ENCODE peak calls at places on chromosome 17, in ten cellular contexts. X is mesenchymal stem cell; R is CD4-positive, CD25-positive, alpha-beta regulatory T cell; Y is caudate nucleus; C is endodermal cell; M is H9; I is A673; G is effector memory CD4-positive, alpha-beta T cell; V is CD4-positive, alpha-beta T cell; Z is A549. J is an unnamed sample.

GRCh38 chr17:57948555-57949420 is 6.4 kb downstream of the CUEDC1 start:
- DNase-seq in X (peak; percentile 98), R (no peak), Y (no peak), C (peak; percentile 72), M (no peak), I (peak; percentile 77), G (no peak), V (no peak), Z (peak; percentile 98), J (no peak)

GRCh38 chr17:81331527-81332043 is 36.5 kb upstream of the SLC38A10 start:
- DNase-seq in X (no peak), R (no peak), Y (no peak), C (no peak), M (peak; percentile 37), I (no peak), G (no peak), V (no peak), Z (no peak), J (no peak)

GRCh38 chr17:8574687-8575086 is 55.8 kb downstream of the MYH10 start:
- DNase-seq in X (peak; percentile 12), R (no peak), Y (no peak), C (no peak), M (no peak), I (no peak), G (no peak), V (no peak), Z (peak; percentile 36), J (no peak)

GRCh38 chr17:50641339-50641725 is 6.7 kb downstream of the ABCC3 start:
- DNase-seq in X (no peak), R (no peak), Y (no peak), C (no peak), M (no peak), I (no peak), G (no peak), V (no peak), Z (no peak), J (no peak)

GRCh38 chr17:80284631-80285030 is 24.0 kb downstream of the RNF213 start:
- DNase-seq in X (no peak), R (no peak), Y (no peak), C (peak; percentile 87), M (peak; percentile 78), I (peak; percentile 47), G (no peak), V (no peak), Z (peak; percentile 46), J (no peak)

GRCh38 chr17:33142703-33143299 is 150.3 kb downstream of the ASIC2 start:
- DNase-seq in X (peak; percentile 37), R (no peak), Y (no peak), C (peak; percentile 90), M (peak; percentile 62), I (peak; percentile 31), G (no peak), V (no peak), Z (peak; percentile 38), J (no peak)

GRCh38 chr17:45325810-45326209 is 9.0 kb upstream of the MAP3K14 start:
- DNase-seq in X (no peak), R (no peak), Y (no peak), C (peak; percentile 34), M (peak; percentile 23), I (no peak), G (no peak), V (no peak), Z (no peak), J (no peak)

GRCh38 chr17:71987634-71988033 is 133.2 kb upstream of the SOX9 start:
- DNase-seq in X (no peak), R (no peak), Y (no peak), C (no peak), M (no peak), I (no peak), G (no peak), V (no peak), Z (no peak), J (no peak)

GRCh38 chr17:39996162-39996561 is 15.6 kb downstream of the PSMD3 start:
- DNase-seq in X (no peak), R (no peak), Y (no peak), C (no peak), M (no peak), I (no peak), G (no peak), V (no peak), Z (no peak), J (no peak)

GRCh38 chr17:39759204-39759603 is 21.5 kb downstream of the GRB7 start:
- DNase-seq in X (no peak), R (no peak), Y (no peak), C (peak; percentile 32), M (no peak), I (no peak), G (no peak), V (no peak), Z (no peak), J (no peak)

GRCh38 chr17:9021158-9021984 is at the start of gene NTN1:
- DNase-seq in X (peak; percentile 21), R (no peak), Y (no peak), C (peak; percentile 88), M (peak; percentile 63), I (peak; percentile 61), G (peak; percentile 25), V (peak; percentile 25), Z (no peak), J (no peak)

GRCh38 chr17:63798572-63799113 is 24.7 kb downstream of the DDX42 start:
- DNase-seq in X (no peak), R (no peak), Y (no peak), C (no peak), M (no peak), I (no peak), G (no peak), V (no peak), Z (no peak), J (no peak)

GRCh38 chr17:28575126-28575795 is 1.4 kb downstream of the ALDOC start:
- DNase-seq in X (no peak), R (no peak), Y (peak; percentile 68), C (peak; percentile 69), M (no peak), I (no peak), G (no peak), V (no peak), Z (no peak), J (no peak)

GRCh38 chr17:4900231-4901107 is 1.1 kb downstream of the C17orf107 start:
- DNase-seq in X (no peak), R (peak; percentile 81), Y (no peak), C (peak; percentile 97), M (peak; percentile 94), I (no peak), G (peak; percentile 62), V (peak; percentile 35), Z (no peak), J (no peak)

GRCh38 chr17:4901648-4902344 is 1.1 kb downstream of the CHRNE start:
- DNase-seq in X (no peak), R (no peak), Y (no peak), C (peak; percentile 51), M (peak; percentile 52), I (no peak), G (no peak), V (no peak), Z (no peak), J (peak; percentile 38)

GRCh38 chr17:4903051-4903818 is at the start of gene CHRNE:
- DNase-seq in X (peak; percentile 81), R (peak; percentile 73), Y (peak; percentile 65), C (peak; percentile 97), M (peak; percentile 94), I (peak; percentile 84), G (peak; percentile 72), V (peak; percentile 69), Z (peak; percentile 89), J (no peak)

GRCh38 chr17:4901108-4901647 is 1.7 kb downstream of the CHRNE start:
- DNase-seq in X (no peak), R (no peak), Y (no peak), C (no peak), M (no peak), I (no peak), G (no peak), V (no peak), Z (no peak), J (no peak)

DNA sequence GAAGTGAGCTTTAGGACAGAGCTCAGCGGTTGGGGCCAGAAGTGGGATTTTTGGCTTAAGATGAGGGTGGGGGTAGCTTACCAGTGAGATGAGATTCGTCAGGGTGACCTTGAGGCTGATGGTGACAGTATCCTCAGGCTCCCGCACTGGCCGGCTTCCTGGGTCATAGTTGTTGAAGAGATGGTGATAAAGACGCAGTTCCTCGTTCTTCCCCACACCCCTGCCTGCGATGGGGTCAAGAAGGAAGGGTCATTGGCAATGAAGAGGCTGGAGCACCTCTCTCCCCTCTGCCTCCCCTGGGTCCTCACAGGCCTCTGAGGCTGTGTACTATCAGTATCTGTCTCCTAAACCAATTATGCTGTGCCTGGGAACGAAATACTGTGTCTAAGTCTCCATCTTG is 358 bp downstream of the CHRNE start:
- DNase-seq in X (no peak), R (no peak), Y (no peak), C (no peak), M (no peak), I (no peak), G (no peak), V (no peak), Z (no peak), J (no peak)
- H3K27ac ChIP-seq in X (no peak overlapping the region), R (no peak overlapping the region), Y (peak overlapping the region; percentile 82), C (no peak overlapping the region), M (no peak overlapping the region), I (no peak overlapping the region), G (no peak overlapping the region), V (no peak overlapping the region), Z (no peak overlapping the region), J (peak overlapping the region; percentile 64)

DNA sequence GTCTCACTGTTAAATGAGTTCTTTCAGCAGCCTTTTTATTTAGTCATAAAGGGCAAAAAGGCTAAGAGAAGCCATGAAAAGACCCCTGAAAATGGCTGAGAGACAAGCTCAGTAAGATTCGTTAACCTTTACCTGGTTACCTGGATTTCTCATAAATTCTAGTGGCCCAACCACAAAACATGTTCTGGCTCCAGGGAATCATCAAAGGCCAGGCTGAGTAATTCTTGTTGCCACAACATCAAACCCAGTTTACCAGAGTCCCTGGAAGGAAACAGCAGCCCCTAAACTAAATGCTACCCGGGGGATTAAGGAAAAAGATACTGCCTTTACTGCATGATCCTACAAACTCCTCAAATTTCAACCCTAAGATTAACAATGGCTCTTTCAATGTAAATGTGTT is 15.8 kb downstream of the CYTH1 start:
- DNase-seq in X (no peak), R (no peak), Y (no peak), C (no peak), M (no peak), I (no peak), G (no peak), V (no peak), Z (no peak), J (no peak)
- H3K27ac ChIP-seq in X (no peak overlapping the region), R (peak overlapping the region; percentile 56), Y (no peak overlapping the region), C (no peak overlapping the region), M (no peak overlapping the region), I (no peak overlapping the region), G (peak overlapping the region; percentile 56), V (peak overlapping the region; percentile 25), Z (no peak overlapping the region), J (peak overlapping the region; percentile 43)

GRCh38 chr17:10429416-10430045 is 7.8 kb upstream of the MYH8 start:
- DNase-seq in X (peak; percentile 66), R (no peak), Y (no peak), C (no peak), M (no peak), I (no peak), G (no peak), V (no peak), Z (no peak), J (no peak)

GRCh38 chr17:10428781-10429180 is 7.0 kb upstream of the MYH8 start:
- DNase-seq in X (no peak), R (no peak), Y (no peak), C (no peak), M (no peak), I (no peak), G (no peak), V (no peak), Z (no peak), J (no peak)
- H3K27ac ChIP-seq in X (no peak overlapping the region), R (no peak overlapping the region), Y (no peak overlapping the region), C (no peak overlapping the region), M (no peak overlapping the region), I (no peak overlapping the region), G (no peak overlapping the region), V (no peak overlapping the region), Z (no peak overlapping the region), J (no peak overlapping the region)

GRCh38 chr17:55268649-55269480 is 4.1 kb downstream of the HLF start:
- DNase-seq in X (no peak), R (no peak), Y (no peak), C (no peak), M (no peak), I (no peak), G (no peak), V (no peak), Z (no peak), J (no peak)
- H3K27ac ChIP-seq in X (no peak overlapping the region), R (no peak overlapping the region), Y (peak overlapping the region; percentile 58), C (no peak overlapping the region), M (no peak overlapping the region), I (no peak overlapping the region), G (no peak overlapping the region), V (no peak overlapping the region), Z (no peak overlapping the region), J (no peak overlapping the region)

J was measured in substantia nigra.